ENCODE peak calls at places on chromosomes 16 and 17, in seven cellular contexts. M, S, K, D, N, J and W are unnamed samples.

GRCh38 chr16:23207485-23207884 is 24.9 kb downstream of the SCNN1G start:
- DNase-seq in D (no peak), S (no peak), N (no peak), M (no peak), J (no peak), K (no peak), W (no peak)

GRCh38 chr17:74431568-74432483 is at the start of gene GPRC5C:
- DNase-seq in M (no peak), J (peak), D (no peak), S (no peak), N (peak), K (peak), W (peak)

GRCh38 chr16:11152677-11153321 is 103.2 kb downstream of the SOCS1 start:
- DNase-seq in K (no peak), S (no peak), N (no peak), J (no peak), M (no peak), D (no peak), W (no peak)

GRCh38 chr16:87956169-87956770 is 5.0 kb downstream of the BANP start:
- DNase-seq in N (no peak), D (peak), J (no peak), S (no peak), M (no peak), K (no peak), W (no peak)

GRCh38 chr17:34306466-34306865 is 12.8 kb upstream of the CCL8 start:
- DNase-seq in S (no peak), N (no peak), J (peak), D (no peak), K (no peak), M (no peak), W (peak)

GRCh38 chr17:64411999-64412771 is 21.5 kb upstream of the PECAM1 start:
- DNase-seq in K (no peak), J (peak), M (no peak), S (no peak), N (no peak), D (no peak), W (no peak)

GRCh38 chr17:58232707-58233156 is 5.7 kb upstream of the LPO start:
- DNase-seq in J (no peak), N (no peak), S (peak), K (peak), M (peak), D (no peak), W (peak)

GRCh38 chr17:39306509-39307212 is 80.9 kb upstream of the STAC2 start:
- DNase-seq in M (no peak), D (no peak), K (no peak), N (no peak), S (no peak), J (no peak), W (no peak)

GRCh38 chr16:2983706-2984136 is 3.5 kb upstream of the PKMYT1 start:
- DNase-seq in J (peak), M (no peak), N (peak), K (peak), D (peak), S (peak), W (peak)

GRCh38 chr17:77400445-77400870 is 259.7 kb downstream of the SEC14L1 start:
- DNase-seq in K (no peak), D (peak), N (no peak), M (no peak), J (peak), S (no peak), W (no peak)

GRCh38 chr17:82845163-82845807 is 5.5 kb upstream of the ZNF750 start:
- DNase-seq in D (no peak), N (no peak), S (no peak), J (peak), K (no peak), M (no peak), W (no peak)

GRCh38 chr17:20998571-20999043 is 44.2 kb downstream of the USP22 start:
- DNase-seq in M (no peak), J (no peak), K (no peak), S (no peak), N (no peak), D (no peak), W (no peak)

GRCh38 chr16:67967956-67968439 is 439 bp downstream of the SLC12A4 start:
- DNase-seq in J (no peak), K (no peak), D (no peak), M (no peak), S (no peak), N (no peak), W (peak)

GRCh38 chr17:27653572-27653971 is 22.6 kb downstream of the LGALS9 start:
- DNase-seq in N (no peak), K (no peak), D (no peak), M (no peak), J (no peak), S (no peak), W (no peak)

GRCh38 chr16:28534542-28535373 is 4.0 kb downstream of the NUPR1 start:
- DNase-seq in S (no peak), M (no peak), D (no peak), N (no peak), J (peak), K (no peak), W (no peak)

GRCh38 chr17:2158011-2158410 is 103.1 kb downstream of the HIC1 start:
- DNase-seq in M (peak), N (no peak), S (peak), D (no peak), J (peak), K (no peak), W (no peak)

GRCh38 chr16:48321307-48322036 is 63.7 kb downstream of the SIAH1 start:
- DNase-seq in K (no peak), J (no peak), N (no peak), M (no peak), D (no peak), S (no peak), W (no peak)